ENCODE peak calls at places on chromosomes 4 and X, in four cellular contexts. Q is H1, M is aorta, R is stomach. G is an unnamed sample. For H3K36me3 and H3K4me1, the result is how much of the 10 kb centered on the place peaks cover.

GRCh38 chrX:46737462-46737861 is 21.5 kb downstream of the SLC9A7 start:
- DNase-seq in Q (no peak), M (no peak), R (no peak), G (no peak)

GRCh38 chr4:159360549-159360948 is 257.7 kb downstream of the RAPGEF2 start:
- DNase-seq in Q (no peak), M (no peak), R (no peak), G (no peak)

GRCh38 chr4:99275050-99275449 is 15.7 kb downstream of the ADH1A start:
- DNase-seq in Q (no peak), M (no peak), R (no peak), G (no peak)

GRCh38 chrX:151771726-151772125 is 37.2 kb downstream of the CNGA2 start:
- DNase-seq in Q (no peak), M (no peak), R (no peak), G (no peak)

GRCh38 chr4:138561276-138561880 is 319.2 kb upstream of the SLC7A11 start:
- DNase-seq in Q (no peak), M (no peak), R (no peak), G (no peak)

GRCh38 chrX:84187501-84188319 is at the start of gene RPS6KA6:
- DNase-seq in Q (no peak), M (peak), R (no peak), G (no peak)

GRCh38 chrX:63713510-63713909 is 71.5 kb downstream of the ARHGEF9 start:
- DNase-seq in Q (no peak), M (no peak), R (no peak), G (no peak)

GRCh38 chr4:183177001-183177400 is 77.9 kb downstream of the WWC2 start:
- DNase-seq in Q (no peak), M (no peak), R (no peak), G (no peak)

GRCh38 chr4:14254252-14254651 is 626.7 kb upstream of the BOD1L1 start:
- DNase-seq in Q (no peak), M (no peak), R (peak), G (peak)

GRCh38 chr4:25103423-25103822 is 56.8 kb downstream of the SEPSECS start:
- DNase-seq in Q (no peak), M (no peak), R (peak), G (no peak)

GRCh38 chr4:54937501-54937900 is 187.9 kb downstream of the KDR start:
- DNase-seq in Q (no peak), M (no peak), R (no peak), G (no peak)

GRCh38 chr4:54941994-54942552 is 183.3 kb downstream of the KDR start:
- DNase-seq in Q (no peak), M (no peak), R (no peak), G (no peak)

GRCh38 chr4:54942735-54943134 is 182.7 kb downstream of the KDR start:
- DNase-seq in Q (no peak), M (no peak), R (no peak), G (no peak)

GRCh38 chr4:54945838-54946237 is 179.6 kb downstream of the KDR start:
- DNase-seq in Q (no peak), M (no peak), R (no peak), G (no peak)

DNA sequence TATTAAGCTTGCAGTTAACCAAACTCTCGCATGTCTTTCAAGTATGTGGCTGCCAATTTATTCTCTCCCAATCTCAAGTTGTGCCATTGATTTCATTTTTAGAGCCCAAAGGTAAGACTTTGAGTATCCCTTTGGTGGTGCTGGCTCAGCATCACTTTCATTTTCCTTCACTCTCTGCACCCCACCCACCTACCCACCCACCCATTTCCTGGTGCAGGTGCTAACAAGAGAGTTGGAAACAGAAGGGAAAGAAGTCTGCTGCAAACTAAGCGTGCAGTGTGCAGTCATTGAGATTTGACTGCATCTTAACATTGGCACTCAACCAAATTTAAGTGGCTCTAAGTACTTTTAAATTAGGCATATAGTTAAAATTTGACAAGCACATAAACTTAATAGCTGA is 184.4 kb downstream of the KDR start:
- DNase-seq in Q (no peak), M (no peak), R (no peak), G (no peak)
- H3K36me3 ChIP-seq in Q (under half), M (under half), R (under half), G (under half)

GRCh38 chrX:147910607-147911006 is 1.1 kb upstream of the FMR1 start:
- DNase-seq in Q (no peak), M (no peak), R (no peak), G (no peak)
- H3K4me3 ChIP-seq in Q (no peak), M (no peak), R (no peak), G (no peak)

DNA sequence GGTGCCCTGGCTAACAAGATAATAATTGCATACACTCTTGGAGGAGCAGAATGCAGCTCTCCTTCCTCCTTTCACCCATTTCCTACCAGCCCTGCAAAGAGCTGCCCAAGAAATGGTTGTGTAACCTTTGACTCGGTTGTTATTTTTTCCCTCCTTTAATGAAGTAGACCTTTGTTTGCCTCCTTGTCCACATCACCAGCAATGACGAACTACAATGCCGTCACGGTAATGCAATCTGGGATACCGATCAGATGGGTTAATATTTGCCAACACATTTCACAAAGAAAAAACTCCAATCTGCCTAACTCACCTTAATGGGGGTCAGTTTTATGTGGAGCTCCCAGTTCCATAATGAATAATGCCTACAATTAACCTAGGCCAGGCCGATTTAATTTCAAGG is 32.0 kb downstream of the GPRIN3 start:
- DNase-seq in Q (no peak), M (no peak), R (peak), G (no peak)
- H3K4me1 ChIP-seq in Q (under half), M (under half), R (under half), G (under half)

GRCh38 chr4:1900087-1900433 is 28.9 kb downstream of the NSD2 start:
- DNase-seq in Q (no peak), M (no peak), R (no peak), G (no peak)
- H3K36me3 ChIP-seq in Q (under half), M (under half), R (under half), G (under half)

GRCh38 chr4:68724922-68725321 is 54.5 kb upstream of the UGT2B15 start:
- DNase-seq in Q (no peak), M (no peak), R (no peak), G (no peak)
- H3K4me3 ChIP-seq in Q (no peak), M (no peak), R (no peak), G (no peak)

GRCh38 chr4:107531927-107532326 is 188.1 kb downstream of the PAPSS1 start:
- DNase-seq in Q (no peak), M (no peak), R (no peak), G (no peak)
- H3K4me1 ChIP-seq in Q (under half), M (under half), R (under half), G (under half)

GRCh38 chrX:71609095-71609750 is 9.1 kb downstream of the CXCR3 start:
- DNase-seq in Q (no peak), M (no peak), R (no peak), G (no peak)
- H3K36me3 ChIP-seq in Q (under half), M (under half), R (under half), G (under half)

DNA sequence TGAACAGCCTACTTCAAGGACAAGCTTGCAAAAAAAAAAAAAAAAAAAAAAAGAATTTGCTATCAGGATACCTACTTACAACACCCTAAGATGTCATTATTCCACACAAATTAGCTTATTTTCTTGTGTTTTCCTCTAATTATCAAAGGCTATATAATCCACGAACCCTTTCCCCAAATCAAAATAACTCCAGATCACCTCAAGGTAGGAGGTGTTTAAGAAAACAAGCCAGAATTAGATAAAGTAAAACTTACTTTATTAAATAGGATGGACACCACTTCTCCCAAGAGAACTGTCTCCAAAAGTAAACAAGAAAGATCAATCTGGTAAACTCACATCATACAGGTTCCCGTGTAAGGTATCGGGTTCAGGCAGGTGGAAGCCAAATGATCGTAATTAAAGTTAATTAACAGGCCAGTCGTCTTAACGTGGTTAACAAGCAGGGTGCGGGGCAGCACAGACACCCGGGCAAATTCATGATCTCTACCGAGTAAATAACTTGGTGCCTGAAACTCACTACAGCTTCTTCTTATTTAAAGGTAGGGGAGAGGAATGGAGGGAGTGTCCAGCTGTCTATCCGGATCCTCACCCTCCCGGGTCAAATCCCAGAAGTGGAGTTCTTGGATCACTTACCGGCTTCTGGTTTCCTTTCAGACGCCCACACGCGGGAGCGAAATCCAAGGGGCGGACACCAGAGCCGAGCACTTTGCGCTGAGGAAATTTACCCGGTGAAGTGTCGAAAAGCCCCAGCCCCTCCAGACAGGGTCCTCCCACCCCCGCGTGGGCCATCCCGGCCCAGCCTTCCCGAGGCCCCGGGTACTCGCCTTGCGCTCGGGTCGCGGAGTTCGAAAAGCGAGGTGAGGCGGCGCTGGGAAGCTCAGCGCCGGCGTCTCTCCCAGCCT is 708 bp downstream of the ARAP2 start:
- DNase-seq in Q (no peak), M (peak), R (peak), G (no peak)
- H3K4me3 ChIP-seq in Q (peak), M (peak), R (peak), G (peak)

GRCh38 chr4:6928067-6928466 is 18.4 kb downstream of the TBC1D14 start:
- DNase-seq in Q (no peak), M (no peak), R (no peak), G (no peak)
- H3K4me1 ChIP-seq in Q (under half), M (under half), R (under half), G (under half)

G was measured in iPS DF 6.9.